ENCODE peak calls at places on chromosomes 2 and 18, in six cellular contexts. P is K562, I is GM12891, C is HepG2, J is H1, H is GM12878. K is an unnamed sample.
A peak's percentile ranks its signal among the peaks of the same experiment; 100 is the strongest.

GRCh38 chr2:231334179-231334930 is 61.2 kb upstream of the B3GNT7 start:
- DNase-seq in P (no peak), I (no peak), C (no peak), J (no peak), H (no peak), K (no peak)

GRCh38 chr2:235066895-235067294 is 115.1 kb downstream of the SH3BP4 start:
- DNase-seq in P (no peak), I (no peak), C (no peak), J (no peak), H (no peak), K (no peak)

GRCh38 chr2:200380833-200381542 is 74.5 kb downstream of the SPATS2L start:
- DNase-seq in P (peak; percentile 14), I (no peak), C (no peak), J (no peak), H (no peak), K (no peak)

GRCh38 chr2:184201246-184201645 is 397.1 kb upstream of the ZNF804A start:
- DNase-seq in P (no peak), I (no peak), C (no peak), J (no peak), H (no peak), K (no peak)

GRCh38 chr2:229714080-229714735 is at the start of gene DNER:
- DNase-seq in P (peak; percentile 78), I (peak; percentile 82), C (no peak), J (no peak), H (no peak), K (peak; percentile 70)

GRCh38 chr2:204239756-204240155 is 303.2 kb downstream of the ICOS start:
- DNase-seq in P (no peak), I (no peak), C (no peak), J (no peak), H (no peak), K (no peak)

GRCh38 chr18:79738041-79738461 is 58.4 kb downstream of the CTDP1 start:
- DNase-seq in P (no peak), I (no peak), C (no peak), J (no peak), H (no peak), K (no peak)

GRCh38 chr2:53690876-53691275 is 76.7 kb upstream of the CHAC2 start:
- DNase-seq in P (no peak), I (no peak), C (no peak), J (no peak), H (no peak), K (no peak)

GRCh38 chr2:642431-642815 is 34.8 kb downstream of the TMEM18 start:
- DNase-seq in P (no peak), I (no peak), C (no peak), J (no peak), H (no peak), K (no peak)

GRCh38 chr2:219643788-219644398 is 16.5 kb downstream of the SLC4A3 start:
- DNase-seq in P (no peak), I (no peak), C (no peak), J (no peak), H (no peak), K (no peak)

GRCh38 chr2:153005051-153005450 is 286.6 kb downstream of the ARL6IP6 start:
- DNase-seq in P (no peak), I (no peak), C (no peak), J (no peak), H (no peak), K (no peak)
- TF ChIP-seq POLR2AphosphoS5 in P (no peak), I (no peak), C (no peak), J (no peak), H (no peak), K (no peak)

DNA sequence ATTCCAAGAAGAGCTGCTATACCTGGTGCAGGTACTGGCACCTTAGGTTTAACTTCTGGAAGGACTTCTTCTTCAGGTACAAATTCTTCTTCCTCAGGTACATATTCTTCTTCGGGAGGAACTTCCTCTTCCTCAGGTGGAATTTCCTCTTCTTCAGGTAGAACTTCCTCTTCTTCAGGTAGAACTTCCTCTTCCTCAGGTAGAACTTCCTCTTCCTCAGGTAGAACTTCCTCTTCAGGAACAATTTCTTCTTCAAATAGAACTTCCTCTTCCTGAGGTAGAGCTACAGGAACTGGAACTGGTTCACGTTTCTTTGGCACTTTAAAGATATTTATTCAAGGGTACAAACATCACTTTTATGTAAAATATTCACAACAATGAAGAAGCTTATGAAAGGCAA is 129.6 kb downstream of the TTN start:
- DNase-seq in P (no peak), I (no peak), C (no peak), J (no peak), H (no peak), K (no peak)
- TF ChIP-seq TAF1 in P (no peak), I (no peak), C (no peak), J (no peak), H (no peak), K (no peak)

GRCh38 chr2:73985318-73986084 is 791 bp downstream of the TET3 start:
- DNase-seq in P (peak; percentile 89), I (peak; percentile 53), C (peak; percentile 31), J (no peak), H (no peak), K (peak; percentile 54)
- TF ChIP-seq POLR2A in P (no peak), I (no peak), C (peak; percentile 12), J (no peak), H (no peak), K (no peak)

DNA sequence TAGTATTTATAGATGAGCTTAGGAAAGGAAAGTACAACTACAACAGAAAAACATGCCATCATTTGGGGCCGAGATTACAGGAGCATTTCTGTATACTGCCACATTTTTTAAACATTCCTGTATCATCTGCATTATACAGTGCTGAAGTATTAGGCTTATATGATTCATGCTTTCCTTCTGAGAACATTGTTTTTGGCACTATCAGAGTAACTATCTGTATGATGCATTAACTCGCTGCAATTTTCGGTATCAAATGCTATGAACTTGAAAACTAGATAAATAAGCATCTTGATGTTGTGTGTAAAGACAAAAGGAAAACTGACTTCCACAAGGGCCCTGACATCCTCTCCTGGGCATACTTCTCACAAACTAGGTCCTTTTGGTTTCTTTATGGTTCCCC is 102.0 kb downstream of the RIT2 start:
- DNase-seq in P (no peak), I (no peak), C (no peak), J (no peak), H (no peak), K (no peak)
- TF ChIP-seq POLR2AphosphoS5 in P (no peak), I (no peak), C (no peak), J (no peak), H (no peak), K (no peak)

GRCh38 chr2:9657731-9658130 is 26.9 kb upstream of the YWHAQ start:
- DNase-seq in P (no peak), I (no peak), C (no peak), J (no peak), H (no peak), K (no peak)
- TF ChIP-seq TAF1 in P (no peak), I (no peak), C (no peak), J (no peak), H (no peak), K (no peak)

K was measured in GM12892.